ENCODE peak calls at places on chromosomes 5 and 9, in seven cellular contexts. F is CD8-positive, alpha-beta T cell; N is IMR-90; Q is cardiac muscle cell; D is lung; A is PC-3; W is A549. J is an unnamed sample. For H3K4me1, the result is how much of the 10 kb centered on the place peaks cover.

GRCh38 chr5:87453801-87454200 is 41.1 kb upstream of the CCNH start:
- DNase-seq in F (no peak), N (no peak), Q (no peak), D (no peak), A (no peak), W (no peak), J (no peak)

GRCh38 chr5:13731229-13731628 is 213.3 kb downstream of the DNAH5 start:
- DNase-seq in F (no peak), N (no peak), Q (no peak), D (no peak), A (peak), W (no peak), J (no peak)

GRCh38 chr5:135442387-135443256 is 4.5 kb downstream of the DCANP1 start:
- DNase-seq in F (no peak), N (no peak), Q (no peak), D (no peak), A (no peak), W (no peak), J (no peak)

GRCh38 chr5:22044229-22044628 is 808.9 kb downstream of the CDH12 start:
- DNase-seq in F (no peak), N (no peak), Q (no peak), D (no peak), A (no peak), W (no peak), J (no peak)

GRCh38 chr5:165871279-165871678 is 2365.9 kb downstream of the MAT2B start:
- DNase-seq in F (no peak), N (no peak), Q (peak), D (no peak), A (no peak), W (no peak), J (no peak)

GRCh38 chr9:137138701-137139467 is at the start of gene GRIN1:
- DNase-seq in F (no peak), N (no peak), Q (peak), D (no peak), A (no peak), W (no peak), J (peak)

GRCh38 chr9:9494334-9494733 is 1118.5 kb downstream of the PTPRD start:
- DNase-seq in F (no peak), N (no peak), Q (no peak), D (no peak), A (no peak), W (no peak), J (no peak)

GRCh38 chr5:85896499-85896898 is 721.2 kb upstream of the COX7C start:
- DNase-seq in F (no peak), N (no peak), Q (no peak), D (no peak), A (no peak), W (no peak), J (no peak)

GRCh38 chr9:113541019-113541900 is 77.7 kb downstream of the RGS3 start:
- DNase-seq in F (no peak), N (peak), Q (peak), D (peak), A (peak), W (peak), J (no peak)

GRCh38 chr9:10226996-10227395 is 385.8 kb downstream of the PTPRD start:
- DNase-seq in F (no peak), N (no peak), Q (no peak), D (no peak), A (no peak), W (no peak), J (no peak)

GRCh38 chr9:114397219-114397847 is 9.6 kb upstream of the AKNA start:
- DNase-seq in F (no peak), N (no peak), Q (no peak), D (no peak), A (no peak), W (no peak), J (no peak)

GRCh38 chr5:172113036-172113435 is 75.0 kb downstream of the STK10 start:
- DNase-seq in F (peak), N (no peak), Q (no peak), D (no peak), A (no peak), W (no peak), J (peak)

GRCh38 chr5:42605490-42605889 is 151.1 kb upstream of the CCDC152 start:
- DNase-seq in F (no peak), N (no peak), Q (no peak), D (no peak), A (no peak), W (no peak), J (no peak)

GRCh38 chr9:128819716-128820664 is 1.7 kb downstream of the ENDOG start:
- DNase-seq in F (no peak), N (no peak), Q (peak), D (no peak), A (peak), W (no peak), J (no peak)

GRCh38 chr9:5510360-5510931 is at the start of gene PDCD1LG2:
- DNase-seq in F (no peak), N (peak), Q (no peak), D (no peak), A (peak), W (no peak), J (no peak)

GRCh38 chr5:154176191-154176590 is 14.3 kb upstream of the GALNT10 start:
- DNase-seq in F (no peak), N (peak), Q (no peak), D (no peak), A (peak), W (no peak), J (no peak)

GRCh38 chr9:110048976-110049698 is 158.8 kb downstream of the C9orf152 start:
- DNase-seq in F (no peak), N (no peak), Q (no peak), D (peak), A (peak), W (no peak), J (no peak)

GRCh38 chr9:87708989-87709706 is 16.8 kb upstream of the CTSL start:
- DNase-seq in F (no peak), N (no peak), Q (no peak), D (no peak), A (no peak), W (no peak), J (peak)

GRCh38 chr9:81244631-81245030 is 444.7 kb downstream of the TLE1 start:
- DNase-seq in F (no peak), N (peak), Q (no peak), D (no peak), A (no peak), W (no peak), J (no peak)

GRCh38 chr9:109855540-109855939 is 75.5 kb downstream of the PALM2AKAP2 start:
- DNase-seq in F (no peak), N (no peak), Q (no peak), D (no peak), A (no peak), W (no peak), J (no peak)

GRCh38 chr9:134236001-134236421 is 71.6 kb upstream of the RNU6ATAC start:
- DNase-seq in F (no peak), N (no peak), Q (no peak), D (no peak), A (no peak), W (no peak), J (no peak)

GRCh38 chr9:122929803-122930354 is 1.4 kb downstream of the ZBTB26 start:
- DNase-seq in F (no peak), N (no peak), Q (no peak), D (no peak), A (no peak), W (no peak), J (no peak)

GRCh38 chr5:22852807-22853670 is at the start of gene CDH12:
- DNase-seq in F (no peak), N (no peak), Q (peak), D (no peak), A (peak), W (no peak), J (no peak)

GRCh38 chr9:81724242-81724889 is 35.0 kb upstream of the TLE1 start:
- DNase-seq in F (no peak), N (peak), Q (no peak), D (no peak), A (peak), W (no peak), J (no peak)

GRCh38 chr9:128094950-128095544 is 27.0 kb downstream of the SLC25A25 start:
- DNase-seq in F (no peak), N (no peak), Q (no peak), D (no peak), A (no peak), W (no peak), J (no peak)

GRCh38 chr9:5500441-5501235 is 9.7 kb upstream of the PDCD1LG2 start:
- DNase-seq in F (no peak), N (peak), Q (no peak), D (no peak), A (peak), W (no peak), J (no peak)

GRCh38 chr9:12272471-12273072 is 420.6 kb upstream of the TYRP1 start:
- DNase-seq in F (no peak), N (no peak), Q (peak), D (no peak), A (no peak), W (no peak), J (no peak)

GRCh38 chr5:32785639-32786216 is 74.6 kb downstream of the NPR3 start:
- DNase-seq in F (no peak), N (no peak), Q (no peak), D (no peak), A (peak), W (no peak), J (no peak)

GRCh38 chr5:149833116-149833827 is 103.2 kb downstream of the PPARGC1B start:
- DNase-seq in F (no peak), N (no peak), Q (no peak), D (no peak), A (no peak), W (no peak), J (no peak)

GRCh38 chr9:135602789-135603481 is 36.4 kb downstream of the GLT6D1 start:
- DNase-seq in F (peak), N (peak), Q (peak), D (no peak), A (peak), W (peak), J (peak)

GRCh38 chr9:69532359-69532758 is 139.8 kb downstream of the APBA1 start:
- DNase-seq in F (no peak), N (peak), Q (no peak), D (no peak), A (no peak), W (no peak), J (no peak)

GRCh38 chr9:68780735-68781134 is 75.7 kb downstream of the PIP5K1B start:
- DNase-seq in F (no peak), N (peak), Q (no peak), D (no peak), A (peak), W (no peak), J (no peak)

GRCh38 chr5:115262405-115263247 is at the start of gene PGGT1B:
- DNase-seq in F (peak), N (peak), Q (peak), D (peak), A (peak), W (peak), J (peak)

GRCh38 chr5:142065273-142065672 is 43.3 kb upstream of the NDFIP1 start:
- DNase-seq in F (no peak), N (peak), Q (no peak), D (no peak), A (no peak), W (no peak), J (no peak)

GRCh38 chr9:78406933-78407332 is 110.0 kb downstream of the PSAT1 start:
- DNase-seq in F (no peak), N (no peak), Q (no peak), D (peak), A (no peak), W (peak), J (no peak)

GRCh38 chr5:172696171-172696849 is 55.2 kb downstream of the NEURL1B start:
- DNase-seq in F (no peak), N (no peak), Q (no peak), D (no peak), A (no peak), W (no peak), J (no peak)

GRCh38 chr5:33433303-33434255 is 7.2 kb upstream of the TARS1 start:
- DNase-seq in F (no peak), N (peak), Q (no peak), D (no peak), A (no peak), W (no peak), J (no peak)

GRCh38 chr5:61910771-61911170 is 395.2 kb upstream of the KIF2A start:
- DNase-seq in F (no peak), N (no peak), Q (no peak), D (no peak), A (peak), W (no peak), J (no peak)

GRCh38 chr5:43066231-43066798 is 26.2 kb upstream of the ANXA2R start:
- DNase-seq in F (peak), N (peak), Q (peak), D (peak), A (peak), W (peak), J (peak)

GRCh38 chr5:107576736-107577440 is 93.8 kb downstream of the EFNA5 start:
- DNase-seq in F (no peak), N (no peak), Q (no peak), D (no peak), A (peak), W (no peak), J (no peak)

GRCh38 chr5:107571621-107572489 is 98.9 kb downstream of the EFNA5 start:
- DNase-seq in F (peak), N (peak), Q (peak), D (peak), A (peak), W (peak), J (peak)

GRCh38 chr5:107576155-107576554 is 94.6 kb downstream of the EFNA5 start:
- DNase-seq in F (no peak), N (no peak), Q (no peak), D (no peak), A (no peak), W (no peak), J (no peak)

GRCh38 chr5:107570805-107571531 is 99.8 kb downstream of the EFNA5 start:
- DNase-seq in F (no peak), N (no peak), Q (no peak), D (no peak), A (no peak), W (peak), J (peak)

GRCh38 chr5:107572800-107573368 is 97.9 kb downstream of the EFNA5 start:
- DNase-seq in F (no peak), N (no peak), Q (no peak), D (no peak), A (no peak), W (no peak), J (no peak)
- H3K4me3 ChIP-seq in F (no peak), N (no peak), Q (no peak), D (no peak), A (peak), W (no peak), J (no peak)

GRCh38 chr9:131259432-131259885 is 16.9 kb downstream of the FAM78A start:
- DNase-seq in F (no peak), N (no peak), Q (no peak), D (no peak), A (no peak), W (no peak), J (no peak)

GRCh38 chr9:131258698-131259431 is 17.4 kb downstream of the FAM78A start:
- DNase-seq in F (no peak), N (no peak), Q (no peak), D (no peak), A (no peak), W (no peak), J (no peak)

GRCh38 chr9:131257266-131258025 is 18.9 kb downstream of the FAM78A start:
- DNase-seq in F (no peak), N (no peak), Q (no peak), D (no peak), A (no peak), W (no peak), J (no peak)

GRCh38 chr9:131259916-131260597 is 16.3 kb downstream of the FAM78A start:
- DNase-seq in F (no peak), N (no peak), Q (no peak), D (no peak), A (no peak), W (no peak), J (no peak)

DNA sequence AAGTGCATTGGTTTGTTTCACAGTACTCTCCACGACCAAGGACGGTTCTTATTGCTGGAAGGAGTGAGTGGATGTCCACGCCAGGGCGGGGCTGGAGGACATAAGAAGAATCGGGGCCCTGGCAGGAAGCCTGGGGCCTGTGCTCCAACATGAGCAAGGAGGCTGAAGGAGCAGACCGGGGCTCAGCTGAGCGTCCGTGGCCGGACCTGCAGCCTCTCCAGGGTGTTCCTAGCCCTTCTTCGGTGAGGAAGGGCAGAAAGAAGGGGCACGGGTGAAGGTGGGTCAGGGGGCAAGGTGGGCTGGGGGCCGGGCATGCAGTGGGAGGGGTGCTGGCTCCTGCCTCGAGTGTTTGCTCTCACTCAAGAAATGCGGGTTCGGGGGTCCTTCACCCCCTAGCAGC is 18.1 kb downstream of the FAM78A start:
- DNase-seq in F (no peak), N (no peak), Q (no peak), D (no peak), A (no peak), W (no peak), J (no peak)
- H3K4me1 ChIP-seq in F (half or more), N (under half), Q (under half), D (under half), A (under half), W (under half), J (half or more)

DNA sequence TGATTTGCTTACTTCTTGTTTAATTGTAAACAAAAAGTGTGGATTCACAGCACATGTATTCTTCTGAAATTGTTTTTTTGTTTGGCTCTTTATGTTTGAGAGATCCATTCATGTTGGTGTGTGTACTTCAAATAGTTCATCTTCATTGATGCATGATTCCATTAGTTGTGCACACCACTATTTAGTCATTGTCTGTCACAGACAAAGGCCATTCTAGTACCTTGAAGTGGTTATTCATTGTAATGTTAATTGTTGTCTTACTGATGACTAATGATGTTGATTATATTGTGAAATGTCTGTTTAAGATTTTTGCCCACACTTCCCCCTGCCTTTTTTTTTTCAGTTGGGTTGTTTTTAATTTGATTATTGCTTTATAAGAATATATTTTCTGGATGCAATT is 391.3 kb downstream of the DIRAS2 start:
- DNase-seq in F (no peak), N (no peak), Q (no peak), D (no peak), A (peak), W (no peak), J (no peak)
- H3K27ac ChIP-seq in F (no peak), N (no peak), Q (no peak), D (no peak), A (no peak), W (no peak), J (no peak)

GRCh38 chr9:91516781-91517180 is 93.1 kb upstream of the NFIL3 start:
- DNase-seq in F (no peak), N (no peak), Q (no peak), D (no peak), A (no peak), W (no peak), J (no peak)

GRCh38 chr9:91519520-91520270 is 96.1 kb upstream of the NFIL3 start:
- DNase-seq in F (no peak), N (no peak), Q (no peak), D (no peak), A (no peak), W (no peak), J (no peak)

GRCh38 chr9:91522496-91522895 is 98.9 kb upstream of the NFIL3 start:
- DNase-seq in F (no peak), N (peak), Q (no peak), D (no peak), A (no peak), W (no peak), J (no peak)
- H3K4me3 ChIP-seq in F (no peak), N (no peak), Q (no peak), D (no peak), A (no peak), W (no peak), J (no peak)

DNA sequence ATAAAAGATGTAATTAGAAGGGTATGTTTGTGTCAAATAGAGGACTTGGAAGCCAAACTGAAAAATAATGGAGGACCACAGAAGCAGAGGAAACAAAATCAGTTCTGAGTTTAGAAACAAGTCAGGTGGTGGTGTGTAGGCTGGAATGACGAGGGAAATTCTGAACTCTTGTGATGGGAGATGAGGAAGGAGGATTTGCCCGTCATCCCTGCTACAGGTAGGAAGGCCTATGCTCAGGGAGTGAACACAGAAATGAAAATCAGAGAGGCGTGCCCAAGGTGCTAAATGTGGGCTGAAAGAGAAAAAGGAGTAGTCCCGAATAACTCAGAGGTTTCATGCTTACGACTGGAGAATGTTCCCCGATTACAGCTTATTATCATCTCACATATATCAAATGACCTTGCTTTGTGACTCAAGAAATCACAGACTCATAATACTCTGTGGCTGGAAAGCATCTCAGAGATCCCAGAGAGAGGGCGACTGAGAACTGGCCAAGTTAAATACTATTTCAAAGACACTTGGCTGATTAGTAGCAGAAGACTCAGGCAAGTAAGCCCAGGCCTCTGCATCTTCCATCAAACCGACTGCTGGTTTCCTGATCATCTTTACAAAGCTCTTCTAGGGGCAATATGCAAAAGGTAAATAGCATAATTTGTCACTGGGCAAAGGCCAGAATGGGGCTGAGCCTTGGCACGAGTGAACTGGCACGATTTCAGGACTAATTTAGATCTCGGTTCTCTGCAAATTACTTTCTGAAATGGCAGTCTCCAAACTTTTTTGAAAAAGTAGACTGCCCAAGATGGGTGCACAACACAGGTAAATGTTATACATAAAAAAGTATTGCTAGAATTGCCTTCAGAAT is 125.9 kb downstream of the SUSD1 start:
- DNase-seq in F (no peak), N (peak), Q (no peak), D (no peak), A (no peak), W (no peak), J (no peak)
- H3K4me1 ChIP-seq in F (under half), N (under half), Q (under half), D (under half), A (under half), W (under half), J (under half)

GRCh38 chr9:124854161-124854560 is 901 bp downstream of the WDR38 start:
- DNase-seq in F (no peak), N (no peak), Q (no peak), D (no peak), A (no peak), W (no peak), J (no peak)

GRCh38 chr9:124853605-124854143 is 414 bp downstream of the WDR38 start:
- DNase-seq in F (no peak), N (no peak), Q (no peak), D (no peak), A (no peak), W (no peak), J (no peak)

GRCh38 chr9:124854822-124855221 is 1.6 kb downstream of the WDR38 start:
- DNase-seq in F (no peak), N (no peak), Q (no peak), D (no peak), A (no peak), W (no peak), J (no peak)

GRCh38 chr9:124852121-124852828 is 985 bp upstream of the WDR38 start:
- DNase-seq in F (no peak), N (no peak), Q (no peak), D (no peak), A (no peak), W (no peak), J (no peak)

GRCh38 chr9:124852829-124853531 is at the start of gene WDR38:
- DNase-seq in F (peak), N (peak), Q (peak), D (peak), A (peak), W (peak), J (peak)
- H3K27ac ChIP-seq in F (no peak), N (no peak), Q (no peak), D (no peak), A (no peak), W (peak), J (peak)

J was measured in CD4-positive, CD25-positive, alpha-beta regulatory T cell.